ENCODE peak calls at places on chromosomes 16 and 17, in seven cellular contexts. One of them, this sample, is unnamed.

GRCh38 chr16:72940886-72941285 is 107.0 kb downstream of the ZFHX3 start:
- DNase-seq in AG10803: no peak
- DNase-seq in left ventricle myocardium inferior: no peak
- DNase-seq in IMR-90: no peak
- DNase-seq in heart right ventricle: no peak
- DNase-seq in AG04450: no peak
- DNase-seq in MM.1S: no peak
- DNase-seq in this sample: no peak

GRCh38 chr17:38730526-38731379 is 612 bp downstream of the CISD3 start:
- DNase-seq in AG10803: peak; percentile 58
- DNase-seq in IMR-90: peak; percentile 42
- DNase-seq in heart right ventricle: peak; percentile 77
- DNase-seq in left ventricle myocardium inferior: peak; percentile 84
- DNase-seq in AG04450: no peak
- DNase-seq in MM.1S: peak; percentile 27
- DNase-seq in this sample: no peak

GRCh38 chr16:30930160-30930571 is 6.8 kb downstream of the FBXL19 start:
- DNase-seq in MM.1S: no peak
- DNase-seq in AG04450: no peak
- DNase-seq in IMR-90: no peak
- DNase-seq in AG10803: no peak
- DNase-seq in left ventricle myocardium inferior: no peak
- DNase-seq in heart right ventricle: no peak
- DNase-seq in this sample: no peak

GRCh38 chr17:16351831-16352230 is 1.4 kb downstream of the CENPV start:
- DNase-seq in IMR-90: peak; percentile 75
- DNase-seq in MM.1S: no peak
- DNase-seq in AG04450: no peak
- DNase-seq in heart right ventricle: no peak
- DNase-seq in left ventricle myocardium inferior: no peak
- DNase-seq in AG10803: peak; percentile 44
- DNase-seq in this sample: no peak

GRCh38 chr17:50240876-50241275 is 33.4 kb upstream of the TMEM92 start:
- DNase-seq in IMR-90: peak; percentile 81
- DNase-seq in left ventricle myocardium inferior: no peak
- DNase-seq in AG10803: peak; percentile 89
- DNase-seq in heart right ventricle: no peak
- DNase-seq in MM.1S: no peak
- DNase-seq in AG04450: no peak
- DNase-seq in this sample: no peak

GRCh38 chr16:19765860-19766553 is 47.9 kb downstream of the IQCK start:
- DNase-seq in MM.1S: no peak
- DNase-seq in left ventricle myocardium inferior: peak; percentile 58
- DNase-seq in IMR-90: no peak
- DNase-seq in AG10803: no peak
- DNase-seq in heart right ventricle: peak; percentile 59
- DNase-seq in AG04450: no peak
- DNase-seq in this sample: no peak

GRCh38 chr16:30923554-30924085 is at the start of gene FBXL19:
- DNase-seq in heart right ventricle: no peak
- DNase-seq in left ventricle myocardium inferior: peak; percentile 48
- DNase-seq in MM.1S: no peak
- DNase-seq in AG10803: no peak
- DNase-seq in IMR-90: no peak
- DNase-seq in AG04450: no peak
- DNase-seq in this sample: no peak

GRCh38 chr16:84294196-84295142 is at the start of gene WFDC1:
- DNase-seq in MM.1S: no peak
- DNase-seq in left ventricle myocardium inferior: peak; percentile 19
- DNase-seq in heart right ventricle: no peak
- DNase-seq in AG10803: peak; percentile 27
- DNase-seq in AG04450: no peak
- DNase-seq in IMR-90: peak; percentile 19
- DNase-seq in this sample: no peak

GRCh38 chr17:7261377-7262191 is 694 bp downstream of the CLDN7 start:
- DNase-seq in heart right ventricle: no peak
- DNase-seq in AG10803: no peak
- DNase-seq in left ventricle myocardium inferior: no peak
- DNase-seq in MM.1S: no peak
- DNase-seq in AG04450: no peak
- DNase-seq in IMR-90: no peak
- DNase-seq in this sample: no peak

GRCh38 chr16:27181020-27181419 is 22.3 kb upstream of the KDM8 start:
- DNase-seq in MM.1S: no peak
- DNase-seq in left ventricle myocardium inferior: no peak
- DNase-seq in IMR-90: no peak
- DNase-seq in AG10803: no peak
- DNase-seq in heart right ventricle: no peak
- DNase-seq in AG04450: no peak
- DNase-seq in this sample: no peak

GRCh38 chr17:2025220-2025621 is at the start of gene RTN4RL1:
- DNase-seq in AG04450: no peak
- DNase-seq in AG10803: peak; percentile 55
- DNase-seq in MM.1S: peak; percentile 29
- DNase-seq in left ventricle myocardium inferior: peak; percentile 78
- DNase-seq in IMR-90: no peak
- DNase-seq in heart right ventricle: peak; percentile 68
- DNase-seq in this sample: no peak

GRCh38 chr17:75571197-75571884 is 16.3 kb upstream of the MYO15B start:
- DNase-seq in AG10803: no peak
- DNase-seq in heart right ventricle: peak; percentile 48
- DNase-seq in AG04450: no peak
- DNase-seq in MM.1S: peak; percentile 52
- DNase-seq in left ventricle myocardium inferior: no peak
- DNase-seq in IMR-90: peak; percentile 9
- DNase-seq in this sample: no peak

GRCh38 chr17:72122002-72122310 is 1.1 kb downstream of the SOX9 start:
- DNase-seq in AG10803: no peak
- DNase-seq in heart right ventricle: no peak
- DNase-seq in IMR-90: peak; percentile 58
- DNase-seq in MM.1S: no peak
- DNase-seq in AG04450: no peak
- DNase-seq in left ventricle myocardium inferior: no peak
- DNase-seq in this sample: no peak

GRCh38 chr16:49608095-49608494 is 234.5 kb downstream of the C16orf78 start:
- DNase-seq in left ventricle myocardium inferior: no peak
- DNase-seq in AG10803: no peak
- DNase-seq in heart right ventricle: no peak
- DNase-seq in IMR-90: no peak
- DNase-seq in AG04450: no peak
- DNase-seq in MM.1S: no peak
- DNase-seq in this sample: no peak

GRCh38 chr17:79150035-79150733 is 75.6 kb downstream of the ENGASE start:
- DNase-seq in left ventricle myocardium inferior: no peak
- DNase-seq in heart right ventricle: no peak
- DNase-seq in AG10803: no peak
- DNase-seq in AG04450: no peak
- DNase-seq in IMR-90: no peak
- DNase-seq in MM.1S: no peak
- DNase-seq in this sample: no peak

DNA sequence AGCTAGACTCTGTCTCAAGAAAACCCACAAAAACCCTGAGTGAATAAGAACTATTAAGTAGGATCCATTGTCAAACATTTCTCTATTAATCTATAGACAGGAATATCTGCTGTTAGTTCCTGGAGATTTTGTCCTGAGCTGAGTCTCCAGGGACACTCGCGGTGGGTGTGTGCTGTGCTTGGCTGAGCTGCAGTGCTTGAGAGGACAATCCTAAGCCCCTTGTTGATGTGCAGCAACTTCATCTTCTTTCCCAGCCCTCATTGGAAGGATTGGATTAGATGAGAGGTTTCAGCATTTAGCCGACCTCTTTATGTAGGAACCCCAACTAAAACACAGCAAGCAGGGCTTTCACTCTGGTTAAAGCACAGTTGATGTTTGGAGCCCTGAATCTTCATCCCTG is 33.3 kb downstream of the NDEL1 start:
- DNase-seq in AG10803: no peak
- DNase-seq in heart right ventricle: no peak
- DNase-seq in IMR-90: no peak
- DNase-seq in MM.1S: no peak
- DNase-seq in left ventricle myocardium inferior: no peak
- DNase-seq in AG04450: no peak
- DNase-seq in this sample: no peak
- H3K4me3 ChIP-seq in AG10803: no peak overlapping the region
- H3K4me3 ChIP-seq in heart right ventricle: no peak overlapping the region
- H3K4me3 ChIP-seq in IMR-90: no peak overlapping the region
- H3K4me3 ChIP-seq in MM.1S: no peak overlapping the region
- H3K4me3 ChIP-seq in left ventricle myocardium inferior: no peak overlapping the region
- H3K4me3 ChIP-seq in AG04450: no peak overlapping the region
- H3K4me3 ChIP-seq in this sample: no peak overlapping the region

DNA sequence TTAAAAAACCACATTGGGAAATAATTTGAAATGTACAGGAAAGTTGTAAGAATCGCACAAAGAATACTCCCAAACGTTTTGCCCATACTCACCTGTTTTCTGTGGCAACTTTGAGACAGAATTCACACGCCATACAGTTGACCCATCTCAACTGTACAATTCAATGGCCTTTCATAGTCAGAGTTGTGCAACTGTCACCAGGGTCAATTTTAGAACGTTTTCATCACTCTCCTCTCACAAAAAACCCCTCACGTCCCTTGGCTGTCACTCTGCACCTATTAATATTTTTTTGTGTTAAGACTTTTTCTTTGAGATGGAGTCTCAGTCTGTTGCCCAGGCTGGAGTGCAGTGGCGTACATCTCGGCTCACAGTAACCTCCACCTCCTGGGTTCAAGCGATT is 49.9 kb downstream of the IRF8 start:
- DNase-seq in left ventricle myocardium inferior: no peak
- DNase-seq in AG10803: no peak
- DNase-seq in heart right ventricle: no peak
- DNase-seq in IMR-90: no peak
- DNase-seq in AG04450: no peak
- DNase-seq in MM.1S: no peak
- DNase-seq in this sample: no peak
- TF ChIP-seq CTCF in left ventricle myocardium inferior: no peak
- TF ChIP-seq CTCF in AG10803: no peak
- TF ChIP-seq CTCF in heart right ventricle: no peak
- TF ChIP-seq CTCF in IMR-90: no peak
- TF ChIP-seq CTCF in AG04450: no peak
- TF ChIP-seq CTCF in MM.1S: no peak
- TF ChIP-seq CTCF in this sample: no peak

GRCh38 chr17:81933178-81933699 is 3.9 kb downstream of the PYCR1 start:
- DNase-seq in IMR-90: no peak
- DNase-seq in AG04450: no peak
- DNase-seq in AG10803: no peak
- DNase-seq in heart right ventricle: no peak
- DNase-seq in MM.1S: no peak
- DNase-seq in left ventricle myocardium inferior: no peak
- DNase-seq in this sample: no peak

GRCh38 chr17:81934098-81934757 is 2.9 kb downstream of the PYCR1 start:
- DNase-seq in IMR-90: no peak
- DNase-seq in AG04450: no peak
- DNase-seq in heart right ventricle: no peak
- DNase-seq in left ventricle myocardium inferior: no peak
- DNase-seq in AG10803: no peak
- DNase-seq in MM.1S: no peak
- DNase-seq in this sample: no peak

GRCh38 chr17:81932333-81932983 is 4.6 kb downstream of the PYCR1 start:
- DNase-seq in IMR-90: no peak
- DNase-seq in heart right ventricle: no peak
- DNase-seq in AG10803: no peak
- DNase-seq in MM.1S: no peak
- DNase-seq in AG04450: no peak
- DNase-seq in left ventricle myocardium inferior: no peak
- DNase-seq in this sample: no peak

GRCh38 chr17:81935709-81936084 is 1.4 kb downstream of the PYCR1 start:
- DNase-seq in AG04450: no peak
- DNase-seq in IMR-90: no peak
- DNase-seq in MM.1S: no peak
- DNase-seq in heart right ventricle: no peak
- DNase-seq in left ventricle myocardium inferior: no peak
- DNase-seq in AG10803: no peak
- DNase-seq in this sample: no peak

GRCh38 chr17:81934850-81935708 is 2.0 kb downstream of the PYCR1 start:
- DNase-seq in heart right ventricle: no peak
- DNase-seq in IMR-90: no peak
- DNase-seq in AG04450: no peak
- DNase-seq in AG10803: no peak
- DNase-seq in left ventricle myocardium inferior: no peak
- DNase-seq in MM.1S: no peak
- DNase-seq in this sample: no peak
- H3K4me3 ChIP-seq in heart right ventricle: no peak overlapping the region
- H3K4me3 ChIP-seq in IMR-90: no peak overlapping the region
- H3K4me3 ChIP-seq in AG04450: peak overlapping the region; percentile 45
- H3K4me3 ChIP-seq in AG10803: peak overlapping the region; percentile 53
- H3K4me3 ChIP-seq in left ventricle myocardium inferior: no peak overlapping the region
- H3K4me3 ChIP-seq in MM.1S: no peak overlapping the region
- H3K4me3 ChIP-seq in this sample: no peak overlapping the region

GRCh38 chr17:21042434-21043295 is at the start of gene USP22:
- DNase-seq in AG10803: no peak
- DNase-seq in AG04450: no peak
- DNase-seq in IMR-90: no peak
- DNase-seq in heart right ventricle: no peak
- DNase-seq in left ventricle myocardium inferior: no peak
- DNase-seq in MM.1S: no peak
- DNase-seq in this sample: no peak

GRCh38 chr17:21037117-21037803 is 5.6 kb downstream of the USP22 start:
- DNase-seq in AG04450: no peak
- DNase-seq in AG10803: no peak
- DNase-seq in heart right ventricle: no peak
- DNase-seq in left ventricle myocardium inferior: no peak
- DNase-seq in IMR-90: no peak
- DNase-seq in MM.1S: no peak
- DNase-seq in this sample: no peak

GRCh38 chr17:21043296-21044232 is 753 bp upstream of the USP22 start:
- DNase-seq in AG04450: peak; percentile 98
- DNase-seq in IMR-90: peak; percentile 98
- DNase-seq in heart right ventricle: peak; percentile 99
- DNase-seq in MM.1S: peak; percentile 98
- DNase-seq in AG10803: peak; percentile 99
- DNase-seq in left ventricle myocardium inferior: peak; percentile 99
- DNase-seq in this sample: peak; percentile 95

GRCh38 chr17:21041753-21042433 is 918 bp downstream of the USP22 start:
- DNase-seq in AG10803: peak; percentile 73
- DNase-seq in heart right ventricle: peak; percentile 91
- DNase-seq in MM.1S: peak; percentile 75
- DNase-seq in left ventricle myocardium inferior: peak; percentile 90
- DNase-seq in AG04450: no peak
- DNase-seq in IMR-90: peak; percentile 61
- DNase-seq in this sample: no peak

DNA sequence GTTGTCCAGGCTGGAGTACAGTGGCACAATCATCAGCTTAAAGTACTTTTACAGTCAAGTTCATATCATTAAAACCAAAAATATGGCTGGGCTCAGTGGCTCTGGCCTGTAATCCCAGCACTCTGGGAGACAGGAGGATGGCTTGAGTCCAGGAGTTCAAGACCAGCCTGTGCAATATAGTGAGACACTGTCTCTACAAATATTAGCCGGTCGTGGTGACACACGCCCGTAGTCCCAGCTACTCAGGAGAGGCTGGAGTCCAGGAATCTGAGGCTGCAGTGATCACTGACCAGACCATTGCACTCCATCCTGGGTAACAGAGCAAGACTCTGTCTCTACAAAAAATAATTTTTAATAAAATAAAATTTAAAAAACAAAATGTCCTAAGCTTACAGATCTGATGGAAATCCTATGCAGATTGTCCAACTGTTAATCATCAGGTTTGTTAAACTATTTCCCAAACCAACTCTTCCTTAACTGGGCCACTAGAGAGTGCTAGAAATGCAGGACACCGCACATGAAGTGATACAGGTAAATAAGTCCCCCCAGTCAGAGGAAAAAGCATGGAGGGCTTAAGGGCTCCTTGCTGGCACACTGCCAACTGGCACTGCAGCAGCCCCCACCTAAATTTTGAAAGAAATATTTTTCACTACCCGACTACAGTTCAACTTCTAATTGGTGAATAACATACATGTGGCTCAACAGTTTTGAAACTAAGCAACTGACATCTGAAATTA is 2.8 kb downstream of the USP22 start:
- DNase-seq in IMR-90: peak; percentile 56
- DNase-seq in AG10803: peak; percentile 55
- DNase-seq in left ventricle myocardium inferior: no peak
- DNase-seq in MM.1S: peak; percentile 55
- DNase-seq in heart right ventricle: no peak
- DNase-seq in AG04450: no peak
- DNase-seq in this sample: no peak
- TF ChIP-seq CTCF in IMR-90: peak; percentile 45
- TF ChIP-seq CTCF in AG10803: peak; percentile 60
- TF ChIP-seq CTCF in left ventricle myocardium inferior: peak; percentile 46
- TF ChIP-seq CTCF in MM.1S: peak; percentile 55
- TF ChIP-seq CTCF in heart right ventricle: no peak
- TF ChIP-seq CTCF in AG04450: peak; percentile 51
- TF ChIP-seq CTCF in this sample: peak; percentile 61

This sample was measured in retinal pigment epithelial cell.